ENCODE peak calls at places on chromosomes 2 and 18, in six cellular contexts. Z is PC-3, I is SK-N-SH, V is GM23248, C is MM.1S, N is HCT116. S is an unnamed sample.

GRCh38 chr2:68908392-68908970 is 37.3 kb upstream of the BMP10 start:
- DNase-seq in V (peak; percentile 80), Z (peak; percentile 98), C (peak; percentile 99), N (peak; percentile 76), I (no peak), S (peak; percentile 15)

GRCh38 chr2:84946204-84947009 is 24.6 kb upstream of the KCMF1 start:
- DNase-seq in Z (peak; percentile 98), V (peak; percentile 96), C (no peak), I (no peak), N (peak; percentile 96), S (no peak)

GRCh38 chr2:178804791-178805190 is 2.4 kb downstream of the TTN start:
- DNase-seq in I (peak; percentile 37), V (peak; percentile 19), Z (peak; percentile 53), N (peak; percentile 39), C (no peak), S (peak; percentile 43)

GRCh38 chr2:84251651-84252278 is 207.3 kb downstream of the SUCLG1 start:
- DNase-seq in N (no peak), V (no peak), I (no peak), Z (no peak), C (no peak), S (no peak)

GRCh38 chr18:76922107-76922506 is 99.8 kb downstream of the ZNF236 start:
- DNase-seq in I (peak; percentile 83), N (peak; percentile 2), Z (peak; percentile 38), V (peak; percentile 79), C (no peak), S (peak; percentile 80)

GRCh38 chr2:112140899-112141622 is 2.9 kb downstream of the FBLN7 start:
- DNase-seq in I (no peak), V (no peak), C (no peak), N (no peak), Z (no peak), S (no peak)

GRCh38 chr2:74149249-74149530 is 1.5 kb upstream of the BOLA3 start:
- DNase-seq in V (no peak), I (no peak), Z (no peak), N (no peak), C (no peak), S (no peak)

GRCh38 chr2:238985931-238986446 is 138.1 kb downstream of the TWIST2 start:
- DNase-seq in I (peak; percentile 16), V (no peak), N (no peak), Z (no peak), C (no peak), S (peak; percentile 38)

GRCh38 chr2:189037518-189037917 is 63.3 kb downstream of the COL3A1 start:
- DNase-seq in N (no peak), C (no peak), I (no peak), Z (peak; percentile 80), V (peak; percentile 68), S (no peak)

GRCh38 chr18:56651771-56652092 is 573 bp downstream of the WDR7 start:
- DNase-seq in I (no peak), Z (peak; percentile 8), N (no peak), C (no peak), V (no peak), S (no peak)

GRCh38 chr2:234949762-234950434 is 1.9 kb upstream of the SH3BP4 start:
- DNase-seq in C (no peak), Z (peak; percentile 66), N (no peak), I (no peak), V (peak; percentile 97), S (no peak)

GRCh38 chr2:170967553-170967952 is 38.5 kb downstream of the GORASP2 start:
- DNase-seq in Z (no peak), N (no peak), V (no peak), I (no peak), C (no peak), S (no peak)

GRCh38 chr18:9629709-9630108 is 15.3 kb upstream of the PPP4R1 start:
- DNase-seq in Z (no peak), I (no peak), V (peak; percentile 55), C (no peak), N (no peak), S (peak; percentile 29)

GRCh38 chr2:127011136-127011740 is 95.7 kb downstream of the BIN1 start:
- DNase-seq in C (no peak), I (no peak), N (no peak), V (no peak), Z (no peak), S (no peak)

GRCh38 chr18:57075716-57076400 is 71.0 kb upstream of the BOD1L2 start:
- DNase-seq in I (no peak), C (no peak), Z (no peak), N (no peak), V (no peak), S (peak; percentile 86)

GRCh38 chr2:109218087-109218791 is 89.2 kb downstream of the SH3RF3 start:
- DNase-seq in C (peak; percentile 95), N (no peak), I (no peak), Z (peak; percentile 46), V (no peak), S (no peak)

GRCh38 chr18:62543021-62543420 is 20.2 kb downstream of the ZCCHC2 start:
- DNase-seq in I (no peak), Z (no peak), V (no peak), C (no peak), N (no peak), S (no peak)

GRCh38 chr2:215841175-215841816 is 172.1 kb downstream of the MREG start:
- DNase-seq in I (no peak), Z (no peak), V (no peak), C (peak; percentile 26), N (no peak), S (no peak)

GRCh38 chr2:184835081-184835728 is 236.9 kb downstream of the ZNF804A start:
- DNase-seq in N (no peak), V (no peak), C (no peak), Z (no peak), I (peak; percentile 7), S (no peak)

GRCh38 chr2:64606495-64607363 is 47.0 kb downstream of the SERTAD2 start:
- DNase-seq in I (no peak), V (peak; percentile 93), Z (peak; percentile 84), N (no peak), C (no peak), S (peak; percentile 74)

GRCh38 chr2:218993345-218994315 is at the start of gene CRYBA2:
- DNase-seq in N (no peak), Z (peak; percentile 61), V (peak; percentile 59), C (peak; percentile 52), I (peak; percentile 16), S (peak; percentile 78)
- H3K9ac ChIP-seq in N (no peak within 1 kb of the TSS), Z (peak within 1 kb of the TSS; percentile 57), V (peak within 1 kb of the TSS; percentile 27), C (no peak within 1 kb of the TSS), I (no peak within 1 kb of the TSS), S (no peak within 1 kb of the TSS)

GRCh38 chr18:75455249-75456183 is 28.0 kb upstream of the SMIM21 start:
- DNase-seq in N (no peak), I (peak; percentile 40), V (peak; percentile 51), Z (no peak), C (no peak), S (peak; percentile 65)

GRCh38 chr18:75454022-75454795 is 26.7 kb upstream of the SMIM21 start:
- DNase-seq in N (no peak), V (no peak), Z (no peak), I (no peak), C (no peak), S (no peak)

DNA sequence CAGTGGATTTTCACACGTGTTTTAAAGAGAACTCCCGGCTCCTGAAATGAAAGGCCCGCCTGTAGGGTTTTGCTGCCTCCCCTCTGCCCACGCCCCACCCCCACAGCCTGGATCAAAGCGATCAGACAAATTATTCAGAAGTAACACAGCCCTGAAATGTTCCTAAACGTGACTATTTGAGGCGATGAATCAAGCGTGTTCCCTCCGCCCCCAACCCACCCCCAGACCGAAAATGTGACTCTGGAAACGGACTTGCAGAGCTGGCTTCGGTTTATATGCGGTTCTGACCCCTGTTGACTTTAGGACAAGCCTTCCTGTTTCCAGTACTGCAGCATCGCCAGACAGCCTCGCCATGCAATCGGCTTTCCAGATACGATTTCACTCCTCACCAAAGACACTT is 28.8 kb upstream of the SMIM21 start:
- DNase-seq in C (no peak), I (no peak), Z (no peak), N (no peak), V (no peak), S (peak; percentile 11)
- H3K4me2 ChIP-seq in C (no peak overlapping the region), I (no peak overlapping the region), Z (no peak overlapping the region), N (no peak overlapping the region), V (peak overlapping the region; percentile 92), S (peak overlapping the region; percentile 93)

DNA sequence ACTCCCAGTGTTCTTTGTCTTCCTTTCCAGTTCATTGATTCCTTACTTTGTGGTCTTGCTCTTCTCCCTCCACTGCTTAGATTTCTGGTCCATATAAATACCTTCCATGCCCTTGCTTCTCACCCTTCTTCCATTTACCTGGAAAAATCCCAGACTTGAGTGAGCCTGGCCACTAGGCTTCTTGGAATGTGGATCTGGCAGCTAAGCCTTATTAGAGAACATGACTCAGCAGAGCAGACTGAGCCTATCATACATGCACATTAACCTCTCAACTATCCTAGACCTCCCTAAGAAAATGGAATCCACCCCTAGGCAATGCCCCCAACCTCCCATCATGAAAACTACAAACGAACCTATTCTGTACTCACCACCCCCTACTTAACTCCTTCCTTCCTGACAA is 127.7 kb downstream of the RHBDD1 start:
- DNase-seq in Z (peak; percentile 71), C (no peak), V (peak; percentile 78), I (no peak), N (peak; percentile 44), S (peak; percentile 19)
- TF ChIP-seq EZH2phosphoT487 in Z (no peak), C (no peak), V (no peak), I (no peak), N (no peak), S (no peak)

GRCh38 chr2:237731663-237732062 is 66.9 kb upstream of the RBM44 start:
- DNase-seq in N (peak; percentile 23), I (peak; percentile 64), C (no peak), V (peak; percentile 90), Z (peak; percentile 73), S (no peak)
- H3K9ac ChIP-seq in N (no peak overlapping the region), I (no peak overlapping the region), C (no peak overlapping the region), V (no peak overlapping the region), Z (no peak overlapping the region), S (no peak overlapping the region)

S was measured in neural progenitor cell.